ENCODE peak calls at places on chromosome 21, in six cellular contexts. P is mesendoderm, S is IMR-90, F is neuronal stem cell, V is mesenchymal stem cell, O is H1. I is an unnamed sample.

GRCh38 chr21:26425576-26425975 is 147.5 kb downstream of the CYYR1 start:
- DNase-seq in P (no peak), S (no peak), F (no peak), V (no peak), O (no peak), I (no peak)

GRCh38 chr21:40847956-40848355 is 998 bp upstream of the DSCAM start:
- DNase-seq in P (peak), S (no peak), F (no peak), V (no peak), O (no peak), I (no peak)

GRCh38 chr21:20459838-20460237 is 538.4 kb upstream of the NCAM2 start:
- DNase-seq in P (no peak), S (no peak), F (no peak), V (peak), O (no peak), I (no peak)

GRCh38 chr21:27571706-27572105 is 604.8 kb upstream of the ADAMTS5 start:
- DNase-seq in P (no peak), S (peak), F (no peak), V (peak), O (no peak), I (no peak)

GRCh38 chr21:19268634-19269138 is 865.1 kb upstream of the TMPRSS15 start:
- DNase-seq in P (no peak), S (no peak), F (no peak), V (no peak), O (no peak), I (no peak)

GRCh38 chr21:42565206-42565810 is 51.7 kb downstream of the SLC37A1 start:
- DNase-seq in P (no peak), S (no peak), F (no peak), V (no peak), O (no peak), I (no peak)

GRCh38 chr21:23695449-23695848 is 1911.8 kb downstream of the MRPL39 start:
- DNase-seq in P (no peak), S (no peak), F (no peak), V (no peak), O (no peak), I (no peak)

GRCh38 chr21:33266050-33266783 is at the start of gene IL10RB:
- DNase-seq in P (peak), S (peak), F (peak), V (peak), O (peak), I (peak)

GRCh38 chr21:18954415-18954972 is 550.9 kb upstream of the TMPRSS15 start:
- DNase-seq in P (no peak), S (no peak), F (no peak), V (no peak), O (no peak), I (no peak)

GRCh38 chr21:33217168-33217567 is 12.6 kb upstream of the IFNAR2 start:
- DNase-seq in P (no peak), S (no peak), F (no peak), V (no peak), O (no peak), I (no peak)

GRCh38 chr21:26965567-26966359 is 1.1 kb downstream of the ADAMTS5 start:
- DNase-seq in P (peak), S (peak), F (peak), V (peak), O (peak), I (peak)

GRCh38 chr21:29187939-29188338 is 57.5 kb downstream of the MAP3K7CL start:
- DNase-seq in P (no peak), S (peak), F (no peak), V (peak), O (no peak), I (no peak)

GRCh38 chr21:18545908-18546307 is 142.3 kb upstream of the TMPRSS15 start:
- DNase-seq in P (no peak), S (no peak), F (no peak), V (peak), O (no peak), I (no peak)

GRCh38 chr21:21232320-21232719 is 234.1 kb downstream of the NCAM2 start:
- DNase-seq in P (peak), S (peak), F (peak), V (peak), O (no peak), I (no peak)

GRCh38 chr21:20720623-20721022 is 277.6 kb upstream of the NCAM2 start:
- DNase-seq in P (no peak), S (no peak), F (no peak), V (peak), O (no peak), I (no peak)

GRCh38 chr21:32861871-32862270 is 90.3 kb upstream of the PAXBP1 start:
- DNase-seq in P (no peak), S (no peak), F (no peak), V (no peak), O (no peak), I (no peak)

GRCh38 chr21:43598416-43599120 is 60.7 kb downstream of the HSF2BP start:
- DNase-seq in P (peak), S (peak), F (no peak), V (peak), O (no peak), I (no peak)

GRCh38 chr21:26777166-26777565 is 68.0 kb downstream of the ADAMTS1 start:
- DNase-seq in P (no peak), S (peak), F (no peak), V (no peak), O (no peak), I (no peak)

GRCh38 chr21:42534361-42534900 is 20.8 kb downstream of the SLC37A1 start:
- DNase-seq in P (no peak), S (no peak), F (no peak), V (no peak), O (no peak), I (peak)

GRCh38 chr21:25639167-25639921 is at the start of gene JAM2:
- DNase-seq in P (peak), S (peak), F (peak), V (peak), O (peak), I (peak)

GRCh38 chr21:15520811-15521643 is 208.8 kb upstream of the USP25 start:
- DNase-seq in P (peak), S (peak), F (no peak), V (peak), O (no peak), I (no peak)

GRCh38 chr21:25925064-25925463 is 190.3 kb downstream of the GABPA start:
- DNase-seq in P (no peak), S (no peak), F (no peak), V (no peak), O (no peak), I (no peak)

GRCh38 chr21:26637346-26637745 is 64.3 kb upstream of the CYYR1 start:
- DNase-seq in P (no peak), S (no peak), F (no peak), V (peak), O (no peak), I (no peak)

GRCh38 chr21:33368124-33368523 is 35.1 kb upstream of the IFNGR2 start:
- DNase-seq in P (no peak), S (no peak), F (no peak), V (no peak), O (peak), I (no peak)

GRCh38 chr21:37435120-37435519 is 68.5 kb downstream of the DYRK1A start:
- DNase-seq in P (peak), S (peak), F (peak), V (peak), O (no peak), I (peak)

GRCh38 chr21:35857082-35857481 is 203.2 kb downstream of the SETD4 start:
- DNase-seq in P (no peak), S (no peak), F (no peak), V (no peak), O (no peak), I (no peak)
- H2BK15ac ChIP-seq in P (no peak), S (no peak), F (no peak), V (no peak), O (no peak), I (no peak)

GRCh38 chr21:35909456-35910178 is 150.7 kb downstream of the SETD4 start:
- DNase-seq in P (no peak), S (peak), F (no peak), V (no peak), O (no peak), I (no peak)

GRCh38 chr21:35905973-35906357 is 154.4 kb downstream of the SETD4 start:
- DNase-seq in P (no peak), S (no peak), F (no peak), V (no peak), O (no peak), I (no peak)

GRCh38 chr21:35911412-35912191 is 148.7 kb downstream of the SETD4 start:
- DNase-seq in P (no peak), S (no peak), F (no peak), V (no peak), O (no peak), I (no peak)

GRCh38 chr21:35906587-35906986 is 153.7 kb downstream of the SETD4 start:
- DNase-seq in P (no peak), S (no peak), F (no peak), V (no peak), O (no peak), I (no peak)

GRCh38 chr21:35908311-35909078 is 151.8 kb downstream of the SETD4 start:
- DNase-seq in P (no peak), S (no peak), F (no peak), V (no peak), O (no peak), I (no peak)
- H4K8ac ChIP-seq in P (no peak), S (no peak), F (no peak), V (no peak), O (no peak), I (no peak)

GRCh38 chr21:31364265-31364945 is 20.3 kb upstream of the TIAM1 start:
- DNase-seq in P (no peak), S (no peak), F (no peak), V (no peak), O (no peak), I (no peak)
- H2BK15ac ChIP-seq in P (no peak), S (no peak), F (no peak), V (no peak), O (peak), I (no peak)

DNA sequence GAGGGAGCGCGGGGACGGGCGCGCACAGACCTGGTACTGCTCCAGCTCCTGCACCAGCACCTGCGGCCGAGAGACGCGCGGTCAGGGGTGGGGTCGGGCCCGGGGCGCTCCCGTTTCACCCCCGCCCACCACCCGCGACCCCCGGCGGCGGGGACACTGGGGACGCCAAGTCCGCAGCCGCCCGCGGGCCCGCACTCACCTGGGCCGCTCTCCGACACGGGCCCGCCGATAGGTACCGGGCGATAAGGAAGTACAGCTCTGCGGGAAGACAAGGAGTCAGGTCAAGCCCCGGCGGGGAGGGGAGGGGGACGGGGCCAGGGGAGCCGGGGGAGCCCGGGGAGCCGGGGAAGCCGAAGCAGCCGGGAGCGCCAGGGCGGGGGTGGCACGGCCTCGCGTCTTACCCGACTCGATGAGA is 383 bp downstream of the BRWD1 start:
- DNase-seq in P (no peak), S (no peak), F (peak), V (peak), O (no peak), I (peak)
- H4K8ac ChIP-seq in P (no peak), S (no peak), F (no peak), V (no peak), O (peak), I (no peak)

GRCh38 chr21:46555225-46555617 is 49.7 kb downstream of the S100B start:
- DNase-seq in P (no peak), S (no peak), F (no peak), V (no peak), O (peak), I (no peak)
- H2BK15ac ChIP-seq in P (no peak), S (no peak), F (no peak), V (no peak), O (no peak), I (no peak)

DNA sequence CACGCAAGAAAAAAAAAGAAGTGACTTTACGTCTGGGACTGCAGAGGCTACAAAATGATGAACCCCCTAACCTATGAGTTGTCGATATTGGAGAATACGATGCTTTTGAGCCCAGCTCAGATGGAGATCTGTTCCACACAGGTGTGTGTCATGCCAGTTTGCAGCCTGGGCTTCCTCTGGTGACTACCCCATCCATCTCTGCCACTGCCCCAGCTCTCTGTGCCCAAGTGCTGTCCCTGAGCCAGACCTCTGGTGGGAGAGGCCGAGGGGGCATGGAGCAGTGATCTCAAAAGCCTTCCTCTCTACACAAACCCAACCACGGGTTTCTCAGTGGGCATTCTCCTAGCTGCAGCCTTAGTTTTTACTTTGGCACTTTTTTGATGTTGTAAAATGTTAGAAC is 141.0 kb downstream of the CLIC6 start:
- DNase-seq in P (no peak), S (no peak), F (no peak), V (no peak), O (no peak), I (no peak)
- H4K8ac ChIP-seq in P (no peak), S (no peak), F (no peak), V (no peak), O (no peak), I (no peak)

GRCh38 chr21:45335761-45336534 is 48.3 kb upstream of the POFUT2 start:
- DNase-seq in P (no peak), S (no peak), F (no peak), V (no peak), O (no peak), I (peak)

GRCh38 chr21:45334134-45334533 is 46.4 kb upstream of the POFUT2 start:
- DNase-seq in P (no peak), S (no peak), F (no peak), V (no peak), O (no peak), I (no peak)

GRCh38 chr21:45334591-45335081 is 46.9 kb upstream of the POFUT2 start:
- DNase-seq in P (no peak), S (no peak), F (no peak), V (no peak), O (no peak), I (peak)

GRCh38 chr21:45336535-45336810 is 48.8 kb upstream of the POFUT2 start:
- DNase-seq in P (no peak), S (no peak), F (no peak), V (no peak), O (no peak), I (no peak)

DNA sequence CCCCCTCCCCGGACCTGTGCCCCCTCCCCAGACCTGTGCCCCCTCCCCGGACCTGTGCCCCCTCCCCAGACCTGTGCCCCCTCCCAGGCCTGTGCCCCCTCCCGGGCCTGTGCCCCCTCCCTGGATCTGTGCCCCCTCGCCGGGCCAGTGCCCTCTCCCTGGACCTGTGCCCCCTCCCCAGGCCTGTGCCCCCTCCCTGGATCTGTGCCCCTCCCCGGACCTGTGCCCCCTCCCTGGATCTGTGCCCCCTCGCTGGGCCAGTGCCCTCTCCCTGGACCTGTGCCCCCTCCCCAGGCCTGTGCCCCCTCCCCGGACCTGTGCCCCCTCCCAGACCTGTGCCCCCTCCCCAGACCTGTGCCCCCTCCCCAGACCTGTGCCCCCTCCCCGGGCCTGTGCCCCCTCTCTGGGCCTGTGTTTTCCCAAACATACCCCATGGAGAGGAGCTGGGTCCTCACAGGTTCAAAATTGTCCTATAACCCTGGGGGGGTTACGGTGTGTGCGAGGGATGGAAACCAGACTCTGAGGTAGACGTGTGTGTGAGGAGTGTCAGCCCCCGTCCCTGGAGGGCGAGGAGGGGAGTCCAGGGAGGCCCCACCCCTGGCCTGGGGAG is 47.6 kb upstream of the POFUT2 start:
- DNase-seq in P (no peak), S (no peak), F (no peak), V (no peak), O (no peak), I (no peak)
- H2BK15ac ChIP-seq in P (no peak), S (no peak), F (no peak), V (no peak), O (peak), I (no peak)

I was measured in H9.